ENCODE peak calls at places on chromosomes 3 and 15, in five cellular contexts. G, I, T, P and Q are unnamed samples.
A peak's percentile ranks its signal among the peaks of the same experiment; 100 is the strongest.

GRCh38 chr15:82132742-82133141 is 86.9 kb upstream of the MEX3B start:
- DNase-seq in P (peak; percentile 87), I (no peak), G (no peak), T (peak; percentile 47), Q (peak; percentile 39)

GRCh38 chr3:29643034-29643425 is 362.2 kb downstream of the RBMS3 start:
- DNase-seq in I (no peak), P (no peak), G (no peak), T (no peak), Q (no peak)

GRCh38 chr3:171776839-171777607 is 33.3 kb downstream of the PLD1 start:
- DNase-seq in G (no peak), P (no peak), I (no peak), T (no peak), Q (no peak)

GRCh38 chr3:193788189-193788946 is 195.4 kb downstream of the OPA1 start:
- DNase-seq in P (peak; percentile 62), G (peak; percentile 65), I (peak; percentile 43), T (peak; percentile 77), Q (peak; percentile 45)

GRCh38 chr15:22907161-22907950 is 68.9 kb downstream of the NIPA2 start:
- DNase-seq in P (no peak), I (no peak), G (no peak), T (no peak), Q (no peak)

GRCh38 chr15:69468241-69469121 is 15.9 kb downstream of the RPLP1 start:
- DNase-seq in G (peak; percentile 76), I (no peak), P (peak; percentile 47), T (no peak), Q (peak; percentile 75)

GRCh38 chr3:30989266-30989799 is 94.9 kb upstream of the GADL1 start:
- DNase-seq in T (no peak), I (no peak), P (no peak), G (no peak), Q (no peak)

GRCh38 chr15:26355671-26356070 is 417.2 kb downstream of the GABRB3 start:
- DNase-seq in G (no peak), P (no peak), I (no peak), T (no peak), Q (no peak)

GRCh38 chr3:171283248-171284222 is 176.7 kb downstream of the TNIK start:
- DNase-seq in I (no peak), P (no peak), T (peak; percentile 31), G (no peak), Q (no peak)

GRCh38 chr15:75810874-75811498 is 32.3 kb upstream of the UBE2Q2 start:
- DNase-seq in G (no peak), I (no peak), T (no peak), P (peak; percentile 7), Q (no peak)

GRCh38 chr15:32838820-32839219 is 121.0 kb downstream of the GREM1 start:
- DNase-seq in G (no peak), T (peak; percentile 51), P (peak; percentile 98), I (no peak), Q (no peak)

GRCh38 chr3:151969026-151969658 is 95.7 kb downstream of the SUCNR1 start:
- DNase-seq in G (no peak), P (peak; percentile 15), I (no peak), T (no peak), Q (no peak)

GRCh38 chr15:101128696-101129095 is 123.2 kb downstream of the CHSY1 start:
- DNase-seq in T (no peak), P (no peak), G (no peak), I (no peak), Q (no peak)

GRCh38 chr15:100781061-100781960 is 98.3 kb upstream of the ALDH1A3 start:
- DNase-seq in G (no peak), T (no peak), I (peak; percentile 5), P (no peak), Q (no peak)

GRCh38 chr3:8386221-8386620 is 115.4 kb upstream of the LMCD1 start:
- DNase-seq in G (no peak), I (no peak), T (no peak), P (peak; percentile 41), Q (no peak)

GRCh38 chr3:153171918-153172317 is 9.9 kb downstream of the RAP2B start:
- DNase-seq in P (no peak), G (no peak), I (no peak), T (no peak), Q (no peak)

GRCh38 chr3:54827056-54827687 is 100.7 kb downstream of the LRTM1 start:
- DNase-seq in G (no peak), I (no peak), T (no peak), P (no peak), Q (no peak)

GRCh38 chr3:148991219-148992026 is at the start of gene GYG1:
- DNase-seq in T (peak; percentile 88), G (peak; percentile 85), P (peak; percentile 76), I (peak; percentile 66), Q (peak; percentile 41)

GRCh38 chr3:33061782-33062181 is 35.2 kb downstream of the GLB1 start:
- DNase-seq in I (no peak), G (no peak), P (peak; percentile 87), T (peak; percentile 43), Q (no peak)

GRCh38 chr3:149151843-149152242 is 22.4 kb downstream of the HPS3 start:
- DNase-seq in T (peak; percentile 54), I (no peak), G (no peak), P (peak; percentile 61), Q (peak; percentile 41)

GRCh38 chr15:25543156-25543555 is 104.3 kb upstream of the UBE3A start:
- DNase-seq in T (peak; percentile 43), G (no peak), P (peak; percentile 69), I (no peak), Q (peak; percentile 68)

GRCh38 chr3:146503459-146504202 is 34.3 kb upstream of the PLSCR2 start:
- DNase-seq in P (peak; percentile 97), T (peak; percentile 86), G (no peak), I (no peak), Q (peak; percentile 86)

GRCh38 chr15:43524254-43524847 is 6.9 kb downstream of the MAP1A start:
- DNase-seq in P (no peak), G (no peak), I (no peak), T (no peak), Q (no peak)

GRCh38 chr3:37963635-37964034 is 27.0 kb upstream of the VILL start:
- DNase-seq in I (no peak), G (no peak), T (no peak), P (no peak), Q (no peak)
- TF ChIP-seq CTCF in I (no peak), G (no peak), T (no peak), P (no peak), Q (no peak)

GRCh38 chr15:79853492-79854328 is 43.1 kb downstream of the MTHFS start:
- DNase-seq in G (peak; percentile 71), I (peak; percentile 21), P (peak; percentile 90), T (peak; percentile 89), Q (peak; percentile 75)
- TF ChIP-seq CTCF in G (peak; percentile 87), I (peak; percentile 90), P (peak; percentile 100), T (peak; percentile 99), Q (peak; percentile 100)

GRCh38 chr3:11161666-11162065 is 7.4 kb downstream of the HRH1 start:
- DNase-seq in I (no peak), P (no peak), T (no peak), G (no peak), Q (no peak)
- TF ChIP-seq CTCF in I (no peak), P (no peak), T (no peak), G (no peak), Q (peak; percentile 18)

GRCh38 chr15:91050128-91050455 is 27.7 kb upstream of the VPS33B start:
- DNase-seq in G (no peak), T (no peak), P (no peak), I (no peak), Q (no peak)
- TF ChIP-seq CTCF in G (no peak), T (no peak), P (no peak), I (no peak), Q (no peak)

GRCh38 chr3:18087963-18088362 is 337.2 kb downstream of the SATB1 start:
- DNase-seq in I (no peak), P (no peak), G (no peak), T (no peak), Q (no peak)
- TF ChIP-seq CTCF in I (no peak), P (no peak), G (no peak), T (no peak), Q (no peak)

DNA sequence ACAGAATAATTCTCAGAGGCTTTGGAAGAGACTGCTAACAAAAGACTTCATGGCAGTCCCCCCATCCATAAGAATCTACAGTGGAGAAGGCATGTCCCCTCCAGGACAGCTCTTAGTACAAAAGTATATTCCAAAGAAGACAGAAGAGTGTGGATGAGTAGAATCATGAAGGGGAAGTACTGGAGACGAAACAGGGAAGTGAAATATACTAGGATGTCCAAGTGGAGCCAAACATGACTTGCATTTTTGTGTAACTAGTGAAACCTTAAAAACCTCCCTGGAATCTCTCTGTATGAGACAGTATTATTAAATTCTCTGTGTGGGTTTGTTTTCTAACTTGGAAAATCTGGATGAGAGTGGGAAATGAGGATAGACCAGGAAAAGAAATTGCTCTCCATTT is 312.4 kb downstream of the RSL24D1 start:
- DNase-seq in I (no peak), P (no peak), T (no peak), G (no peak), Q (no peak)
- TF ChIP-seq CTCF in I (no peak), P (no peak), T (no peak), G (no peak), Q (no peak)